ENCODE peak calls at places on chromosome 20, in five cellular contexts. E is CD8-positive, alpha-beta T cell; L is prostate gland; Q is GM23338; M is tibial artery. S is an unnamed sample.

GRCh38 chr20:35000311-35000921 is 44.7 kb downstream of the MYH7B start:
- DNase-seq in E (no peak), Q (no peak), M (no peak), L (no peak), S (no peak)

GRCh38 chr20:38674178-38675133 is 49.8 kb upstream of the SLC32A1 start:
- DNase-seq in L (no peak), E (peak; percentile 66), M (no peak), Q (peak; percentile 79), S (peak; percentile 40)

GRCh38 chr20:42027746-42028268 is 409.6 kb upstream of the CHD6 start:
- DNase-seq in L (no peak), M (no peak), Q (no peak), E (no peak), S (no peak)

GRCh38 chr20:31593221-31594001 is 11.7 kb upstream of the ID1 start:
- DNase-seq in Q (no peak), M (no peak), L (no peak), E (no peak), S (no peak)

GRCh38 chr20:14800743-14801425 is 463.5 kb upstream of the FLRT3 start:
- DNase-seq in M (no peak), Q (no peak), E (no peak), L (no peak), S (no peak)

GRCh38 chr20:7608246-7608645 is 332.0 kb downstream of the HAO1 start:
- DNase-seq in Q (peak; percentile 41), E (no peak), L (no peak), M (no peak), S (no peak)

GRCh38 chr20:10626896-10627295 is 46.9 kb downstream of the JAG1 start:
- DNase-seq in L (no peak), M (no peak), E (no peak), Q (no peak), S (no peak)

GRCh38 chr20:38883981-38884733 is 42.1 kb upstream of the FAM83D start:
- DNase-seq in M (no peak), E (no peak), Q (no peak), L (no peak), S (no peak)

GRCh38 chr20:50716518-50716917 is 14.9 kb upstream of the PARD6B start:
- DNase-seq in Q (no peak), M (no peak), E (no peak), L (no peak), S (no peak)

GRCh38 chr20:43840382-43841070 is 74.1 kb upstream of the TOX2 start:
- DNase-seq in L (no peak), M (no peak), Q (peak; percentile 83), E (peak; percentile 59), S (no peak)

GRCh38 chr20:54397292-54398155 is 77.9 kb upstream of the DOK5 start:
- DNase-seq in Q (no peak), M (no peak), L (no peak), E (no peak), S (no peak)

GRCh38 chr20:18802012-18802634 is 11.5 kb upstream of the SCP2D1 start:
- DNase-seq in E (no peak), M (no peak), L (no peak), Q (no peak), S (no peak)

GRCh38 chr20:9344080-9344920 is 170.1 kb upstream of the LAMP5 start:
- DNase-seq in E (no peak), Q (no peak), M (no peak), L (no peak), S (peak; percentile 35)

GRCh38 chr20:64035066-64035932 is 683 bp upstream of the C20orf204 start:
- DNase-seq in L (no peak), E (no peak), Q (no peak), M (no peak), S (no peak)

GRCh38 chr20:49252556-49253350 is 25.1 kb downstream of the ZNFX1 start:
- DNase-seq in M (no peak), Q (no peak), L (no peak), E (no peak), S (no peak)

GRCh38 chr20:44884907-44885391 is 556 bp upstream of the YWHAB start:
- DNase-seq in M (no peak), L (no peak), Q (no peak), E (no peak), S (no peak)

GRCh38 chr20:25858495-25859425 is 162.1 kb upstream of the ZNF337 start:
- DNase-seq in L (no peak), Q (no peak), E (no peak), M (no peak), S (no peak)

GRCh38 chr20:44173846-44174245 is 13.1 kb downstream of the JPH2 start:
- DNase-seq in E (no peak), M (no peak), Q (no peak), L (no peak), S (no peak)

GRCh38 chr20:13817342-13817741 is 32.5 kb downstream of the NDUFAF5 start:
- DNase-seq in Q (no peak), M (no peak), L (no peak), E (no peak), S (no peak)

GRCh38 chr20:37566590-37567330 is 39.1 kb upstream of the BLCAP start:
- DNase-seq in E (no peak), Q (no peak), M (no peak), L (no peak), S (no peak)

GRCh38 chr20:13271977-13272975 is 51.2 kb downstream of the ISM1 start:
- DNase-seq in M (peak; percentile 68), E (no peak), Q (no peak), L (no peak), S (no peak)

GRCh38 chr20:35828434-35828833 is 56.6 kb downstream of the PHF20 start:
- DNase-seq in L (no peak), Q (no peak), M (no peak), E (no peak), S (no peak)

GRCh38 chr20:2228926-2229325 is 66.9 kb upstream of the TGM3 start:
- DNase-seq in E (no peak), Q (no peak), M (no peak), L (no peak), S (no peak)

GRCh38 chr20:997486-997885 is 4.6 kb downstream of the RSPO4 start:
- DNase-seq in E (no peak), Q (no peak), M (no peak), L (no peak), S (no peak)

GRCh38 chr20:13158339-13158738 is 62.7 kb upstream of the ISM1 start:
- DNase-seq in M (peak; percentile 22), Q (no peak), L (peak; percentile 27), E (no peak), S (no peak)

GRCh38 chr20:24027229-24027628 is 38.6 kb upstream of the GGTLC1 start:
- DNase-seq in L (peak; percentile 8), M (peak; percentile 75), E (peak; percentile 85), Q (no peak), S (peak; percentile 17)

GRCh38 chr20:36408219-36408618 is 102.1 kb downstream of the DLGAP4 start:
- DNase-seq in Q (peak; percentile 24), M (no peak), L (no peak), E (no peak), S (peak; percentile 29)

GRCh38 chr20:20668639-20669038 is 43.8 kb downstream of the RALGAPA2 start:
- DNase-seq in M (no peak), Q (no peak), E (no peak), L (no peak), S (peak; percentile 26)

GRCh38 chr20:8404912-8405635 is 273.0 kb downstream of the PLCB1 start:
- DNase-seq in L (no peak), Q (no peak), M (no peak), E (no peak), S (no peak)

GRCh38 chr20:49851234-49851755 is 38.7 kb downstream of the SLC9A8 start:
- DNase-seq in L (no peak), M (peak; percentile 71), Q (no peak), E (no peak), S (no peak)

GRCh38 chr20:38790210-38791053 is 15.1 kb upstream of the PPP1R16B start:
- DNase-seq in Q (peak; percentile 92), E (peak; percentile 59), M (no peak), L (no peak), S (peak; percentile 25)

GRCh38 chr20:48467622-48468021 is 360.2 kb downstream of the PREX1 start:
- DNase-seq in M (no peak), Q (peak; percentile 54), E (no peak), L (no peak), S (no peak)

DNA sequence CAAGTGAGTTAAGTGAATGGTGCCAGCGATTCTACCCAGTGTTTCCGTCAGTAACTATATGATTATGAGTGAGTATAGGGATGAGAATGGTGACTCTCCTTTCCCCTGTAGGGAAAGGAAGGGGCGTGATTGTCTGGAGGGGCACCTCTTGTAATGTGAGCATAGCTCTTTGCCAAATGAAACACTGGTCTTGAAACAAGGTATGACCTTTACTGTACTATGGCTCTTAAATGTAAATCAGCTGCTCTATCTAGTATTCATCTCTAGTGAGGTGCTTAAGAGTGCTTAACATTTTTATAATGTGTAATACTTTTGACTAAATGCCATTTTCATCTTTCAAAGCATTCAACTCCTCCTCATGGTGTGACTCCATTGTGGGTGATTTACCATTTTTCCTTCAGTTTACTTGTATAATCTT is 11.0 kb downstream of the PANK2 start:
- DNase-seq in L (no peak), E (no peak), Q (peak; percentile 13), M (no peak), S (no peak)
- H3K4me3 ChIP-seq in L (no peak overlapping the region), E (no peak overlapping the region), Q (peak overlapping the region; percentile 11), M (no peak overlapping the region), S (no peak overlapping the region)

DNA sequence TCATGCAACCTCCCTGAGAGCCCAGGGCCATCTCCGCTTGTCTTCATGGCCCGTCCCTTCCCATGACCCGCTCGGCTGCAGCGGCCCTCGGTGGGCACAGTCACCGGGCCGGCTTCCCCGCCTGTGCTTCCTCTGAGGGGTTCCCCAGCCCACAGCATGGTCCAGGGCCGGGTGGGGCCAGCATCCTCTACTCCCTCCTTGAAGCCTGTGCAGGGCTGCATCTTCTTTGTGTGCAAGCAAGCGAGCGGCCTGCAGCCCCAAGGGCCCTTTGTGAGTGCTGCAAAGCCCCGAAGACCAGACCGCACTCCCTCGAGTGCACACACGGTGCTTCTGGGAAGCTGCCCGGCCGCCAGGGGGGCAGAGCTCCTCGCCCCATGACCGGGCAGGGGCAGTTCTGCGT is 265.8 kb downstream of the TAF4 start:
- DNase-seq in L (no peak), M (no peak), E (no peak), Q (no peak), S (no peak)
- H3K27me3 ChIP-seq in L (no peaks in the 10 kb centered on the region), M (no peaks in the 10 kb centered on the region), E (no peaks in the 10 kb centered on the region), Q (no peaks in the 10 kb centered on the region), S (peaks cover 2% of the 10 kb centered on the region)

DNA sequence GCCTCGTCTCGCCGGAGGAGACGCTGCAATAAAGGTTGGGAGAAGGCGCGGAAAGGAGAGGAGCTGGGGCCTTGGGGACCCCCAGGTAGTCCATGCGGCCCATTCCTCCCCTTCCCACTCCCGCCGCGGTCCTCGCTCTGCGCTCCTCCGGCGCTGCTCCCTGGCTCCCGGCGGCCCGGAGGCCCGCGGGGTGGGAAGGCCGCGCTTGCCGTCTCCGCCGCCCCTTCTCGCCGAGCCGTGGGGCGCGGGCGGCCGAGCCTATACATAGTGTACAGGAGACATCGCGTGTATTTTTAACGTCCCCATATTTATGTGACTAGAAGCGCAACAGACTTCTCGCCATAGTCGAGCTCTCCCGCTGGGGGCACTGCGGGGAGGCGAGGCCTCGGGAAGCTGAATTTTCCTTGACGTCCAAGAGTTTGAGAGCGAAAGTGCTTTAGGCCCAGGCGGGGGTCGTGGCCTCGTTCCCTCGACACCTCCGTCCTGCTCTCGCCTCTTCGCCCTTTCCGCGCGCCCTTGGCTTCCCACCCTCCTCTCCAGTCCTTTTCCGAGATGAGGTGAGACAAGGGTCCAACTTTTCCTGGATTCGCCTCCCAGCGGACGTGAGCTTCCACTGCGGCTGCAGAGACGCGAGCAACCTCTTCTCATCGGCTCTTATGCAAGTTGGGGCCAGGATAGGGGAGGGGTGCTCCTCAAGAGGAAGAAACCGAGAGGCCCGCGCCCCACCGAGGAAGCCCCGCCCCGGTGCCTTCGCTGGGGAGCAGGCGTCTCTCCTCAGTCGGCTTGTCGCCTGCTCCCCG is 29.0 kb downstream of the SLC12A5 start:
- DNase-seq in E (no peak), M (peak; percentile 59), L (no peak), Q (peak; percentile 93), S (peak; percentile 34)
- H3K4me3 ChIP-seq in E (no peak overlapping the region), M (peak overlapping the region; percentile 24), L (no peak overlapping the region), Q (peak overlapping the region; percentile 68), S (peak overlapping the region; percentile 39)

GRCh38 chr20:62453186-62453808 is 22.5 kb downstream of the GATA5 start:
- DNase-seq in M (no peak), E (no peak), Q (no peak), L (no peak), S (no peak)
- H3K27me3 ChIP-seq in M (no peaks in the 10 kb centered on the region), E (no peaks in the 10 kb centered on the region), Q (no peaks in the 10 kb centered on the region), L (peaks cover 1% of the 10 kb centered on the region), S (no peaks in the 10 kb centered on the region)